ENCODE peak calls at places on chromosome 13, in five cellular contexts. C is ovary, N is breast epithelium, Y is adrenal gland, A is uterus. R is an unnamed sample.

GRCh38 chr13:71015516-71015915 is 851.5 kb downstream of the DACH1 start:
- DNase-seq in N (no peak), Y (no peak), A (no peak), C (no peak), R (no peak)

GRCh38 chr13:114131581-114132418 is 623 bp downstream of the RASA3 start:
- DNase-seq in Y (no peak), C (no peak), N (no peak), A (peak), R (no peak)

GRCh38 chr13:23918208-23918607 is 20.9 kb upstream of the C1QTNF9B start:
- DNase-seq in Y (no peak), N (no peak), A (no peak), C (no peak), R (no peak)

GRCh38 chr13:71240906-71241305 is 626.1 kb downstream of the DACH1 start:
- DNase-seq in N (no peak), Y (no peak), A (no peak), C (no peak), R (no peak)

GRCh38 chr13:73421310-73421912 is 362.6 kb downstream of the KLF5 start:
- DNase-seq in A (no peak), Y (no peak), N (no peak), C (no peak), R (peak)

GRCh38 chr13:77390391-77390790 is 63.5 kb upstream of the MYCBP2 start:
- DNase-seq in Y (no peak), A (no peak), N (no peak), C (no peak), R (no peak)

GRCh38 chr13:78241278-78241919 is 322.8 kb upstream of the EDNRB start:
- DNase-seq in Y (no peak), C (no peak), N (no peak), A (no peak), R (no peak)

GRCh38 chr13:106176103-106176502 is 359.4 kb downstream of the EFNB2 start:
- DNase-seq in C (no peak), A (no peak), N (no peak), Y (no peak), R (no peak)

GRCh38 chr13:80157261-80157942 is 183.5 kb downstream of the SPRY2 start:
- DNase-seq in N (no peak), C (no peak), A (no peak), Y (no peak), R (no peak)

GRCh38 chr13:61648546-61648945 is 232.9 kb upstream of the PCDH20 start:
- DNase-seq in C (no peak), N (no peak), Y (no peak), A (no peak), R (no peak)

GRCh38 chr13:45880242-45880641 is 28.7 kb upstream of the SIAH3 start:
- DNase-seq in N (no peak), Y (no peak), C (no peak), A (no peak), R (no peak)

GRCh38 chr13:62799931-62800436 is 1384.3 kb upstream of the PCDH20 start:
- DNase-seq in Y (no peak), C (no peak), N (no peak), A (no peak), R (no peak)

GRCh38 chr13:35923347-35923746 is 207.8 kb downstream of the DCLK1 start:
- DNase-seq in N (no peak), A (no peak), C (no peak), Y (peak), R (no peak)

GRCh38 chr13:59119475-59119874 is 1044.3 kb downstream of the DIAPH3 start:
- DNase-seq in C (no peak), Y (no peak), A (no peak), N (no peak), R (no peak)

GRCh38 chr13:105918842-105919741 is 616.4 kb downstream of the EFNB2 start:
- DNase-seq in C (no peak), A (no peak), N (no peak), Y (peak), R (peak)

GRCh38 chr13:52955505-52955904 is 73.1 kb upstream of the OLFM4 start:
- DNase-seq in C (no peak), N (no peak), Y (no peak), A (no peak), R (no peak)

GRCh38 chr13:108322206-108322824 is 52.8 kb downstream of the TNFSF13B start:
- DNase-seq in A (no peak), N (no peak), C (no peak), Y (no peak), R (no peak)

GRCh38 chr13:32415019-32415418 is 12.9 kb downstream of the N4BP2L1 start:
- DNase-seq in Y (no peak), N (no peak), C (no peak), A (no peak), R (no peak)

GRCh38 chr13:111174377-111174776 is 59.3 kb downstream of the ARHGEF7 start:
- DNase-seq in A (no peak), C (no peak), N (no peak), Y (no peak), R (no peak)

GRCh38 chr13:52862358-52863206 is 14.1 kb upstream of the PCDH8 start:
- DNase-seq in N (no peak), A (no peak), Y (no peak), C (no peak), R (no peak)

GRCh38 chr13:47555235-47555634 is 445.8 kb downstream of the SUCLA2 start:
- DNase-seq in C (no peak), N (no peak), A (no peak), Y (no peak), R (no peak)

GRCh38 chr13:58343081-58343480 is 711.5 kb downstream of the PCDH17 start:
- DNase-seq in C (no peak), Y (no peak), A (no peak), N (no peak), R (no peak)

GRCh38 chr13:39875583-39875982 is 220.1 kb downstream of the COG6 start:
- DNase-seq in N (no peak), A (no peak), C (no peak), Y (no peak), R (no peak)

GRCh38 chr13:109509154-109509905 is 277.1 kb downstream of the IRS2 start:
- DNase-seq in N (no peak), C (no peak), Y (no peak), A (no peak), R (peak)

GRCh38 chr13:112509190-112509589 is 78.8 kb downstream of the TUBGCP3 start:
- DNase-seq in A (no peak), N (no peak), C (no peak), Y (no peak), R (no peak)
- H3K4me3 ChIP-seq in A (no peak), N (no peak), C (no peak), Y (no peak), R (no peak)

GRCh38 chr13:26604784-26605183 is 47.3 kb downstream of the WASF3 start:
- DNase-seq in A (peak), N (peak), Y (peak), C (peak), R (no peak)

GRCh38 chr13:26601669-26602068 is 44.2 kb downstream of the WASF3 start:
- DNase-seq in Y (no peak), N (no peak), A (no peak), C (no peak), R (no peak)

GRCh38 chr13:26600345-26600761 is 42.9 kb downstream of the WASF3 start:
- DNase-seq in A (peak), N (no peak), Y (no peak), C (no peak), R (no peak)

GRCh38 chr13:26602783-26603182 is 45.3 kb downstream of the WASF3 start:
- DNase-seq in Y (no peak), A (no peak), C (no peak), N (no peak), R (no peak)

GRCh38 chr13:26605845-26606244 is 48.4 kb downstream of the WASF3 start:
- DNase-seq in A (no peak), C (no peak), Y (no peak), N (no peak), R (no peak)
- TF ChIP-seq CTCF in A (no peak), C (no peak), Y (no peak), N (no peak), R (no peak)

GRCh38 chr13:38350114-38350617 is 515 bp downstream of the UFM1 start:
- DNase-seq in Y (peak), N (peak), C (peak), A (peak), R (peak)
- TF ChIP-seq POLR2A in Y (no peak), N (no peak), C (no peak), A (no peak), R (peak)

GRCh38 chr13:98485561-98485960 is 91.3 kb downstream of the STK24 start:
- DNase-seq in Y (no peak), N (no peak), C (no peak), A (no peak), R (no peak)

GRCh38 chr13:98482476-98483444 is 94.1 kb downstream of the STK24 start:
- DNase-seq in C (peak), N (peak), Y (peak), A (peak), R (peak)

GRCh38 chr13:98484289-98485219 is 92.4 kb downstream of the STK24 start:
- DNase-seq in C (peak), N (peak), Y (peak), A (peak), R (peak)

GRCh38 chr13:98481511-98481951 is 95.4 kb downstream of the STK24 start:
- DNase-seq in C (no peak), N (no peak), A (no peak), Y (no peak), R (no peak)

GRCh38 chr13:98483636-98484288 is 93.1 kb downstream of the STK24 start:
- DNase-seq in Y (no peak), N (no peak), A (no peak), C (no peak), R (peak)
- H3K4me3 ChIP-seq in Y (no peak), N (peak), A (no peak), C (no peak), R (no peak)

R was measured in prostate gland.